ENCODE peak calls at places on chromosomes 5 and 9, in nine cellular contexts. D is CD8-positive, alpha-beta memory T cell; Z is stimulated activated CD8-positive, alpha-beta memory T cell treated with anti-CD3 and anti-CD28 coated beads, Interleukin-7, amount 100 ng/mL, for 1 hour; Y is ovary; L is IMR-90; H is astrocyte of the spinal cord; C is PC-3; R is stromal cell of bone marrow; A is fibroblast of mammary gland. O is an unnamed sample.

GRCh38 chr5:2996248-2996647 is 244.8 kb upstream of the IRX2 start:
- DNase-seq in D (no peak), Z (no peak), Y (no peak), L (no peak), H (no peak), C (no peak), R (no peak), A (no peak), O (no peak)

GRCh38 chr5:51960617-51961115 is 577.4 kb downstream of the ISL1 start:
- DNase-seq in D (no peak), Z (no peak), Y (no peak), L (no peak), H (no peak), C (peak; percentile 60), R (no peak), A (peak; percentile 4), O (no peak)

GRCh38 chr5:95858023-95858461 is 35.5 kb upstream of the GLRX start:
- DNase-seq in D (no peak), Z (no peak), Y (peak; percentile 53), L (peak; percentile 93), H (peak; percentile 88), C (no peak), R (peak; percentile 66), A (peak; percentile 97), O (no peak)

GRCh38 chr9:137760426-137760825 is 117.2 kb upstream of the CACNA1B start:
- DNase-seq in D (no peak), Z (no peak), Y (peak; percentile 65), L (peak; percentile 13), H (peak; percentile 51), C (no peak), R (peak; percentile 44), A (peak; percentile 88), O (peak; percentile 14)

GRCh38 chr9:127729522-127730256 is 5.4 kb downstream of the TOR2A start:
- DNase-seq in D (no peak), Z (no peak), Y (no peak), L (no peak), H (no peak), C (no peak), R (no peak), A (no peak), O (no peak)

GRCh38 chr5:72234265-72234700 is 85.8 kb downstream of the MRPS27 start:
- DNase-seq in D (no peak), Z (peak; percentile 10), Y (no peak), L (peak; percentile 73), H (peak; percentile 77), C (peak; percentile 48), R (peak; percentile 57), A (peak; percentile 67), O (no peak)

GRCh38 chr5:150582281-150582791 is 58.1 kb upstream of the SYNPO start:
- DNase-seq in D (no peak), Z (no peak), Y (peak; percentile 92), L (peak; percentile 69), H (peak; percentile 64), C (no peak), R (no peak), A (peak; percentile 41), O (no peak)

GRCh38 chr9:134049772-134050588 is 17.8 kb downstream of the BRD3 start:
- DNase-seq in D (no peak), Z (no peak), Y (no peak), L (no peak), H (no peak), C (no peak), R (no peak), A (no peak), O (no peak)

GRCh38 chr5:174849426-174849825 is 125.0 kb downstream of the MSX2 start:
- DNase-seq in D (no peak), Z (no peak), Y (no peak), L (no peak), H (no peak), C (no peak), R (no peak), A (no peak), O (no peak)

GRCh38 chr5:92222449-92222848 is 839.3 kb upstream of the ARRDC3 start:
- DNase-seq in D (no peak), Z (no peak), Y (no peak), L (peak; percentile 1), H (peak; percentile 6), C (peak; percentile 30), R (no peak), A (peak; percentile 11), O (no peak)

GRCh38 chr9:135857371-135857786 is 50.0 kb downstream of the CAMSAP1 start:
- DNase-seq in D (no peak), Z (no peak), Y (no peak), L (peak; percentile 72), H (peak; percentile 51), C (peak; percentile 75), R (peak; percentile 6), A (peak; percentile 28), O (no peak)

GRCh38 chr5:81908771-81909170 is 63.1 kb upstream of the ATG10 start:
- DNase-seq in D (no peak), Z (no peak), Y (no peak), L (no peak), H (no peak), C (no peak), R (no peak), A (no peak), O (no peak)

GRCh38 chr9:37029776-37030590 is 4.1 kb downstream of the PAX5 start:
- DNase-seq in D (no peak), Z (no peak), Y (no peak), L (no peak), H (no peak), C (no peak), R (no peak), A (no peak), O (no peak)

GRCh38 chr5:69083412-69083811 is 10.4 kb upstream of the SLC30A5 start:
- DNase-seq in D (no peak), Z (no peak), Y (no peak), L (no peak), H (no peak), C (peak; percentile 60), R (no peak), A (no peak), O (no peak)

GRCh38 chr5:88660947-88661869 is 221.8 kb downstream of the MEF2C start:
- DNase-seq in D (no peak), Z (no peak), Y (peak; percentile 63), L (peak; percentile 77), H (peak; percentile 97), C (peak; percentile 96), R (peak; percentile 54), A (peak; percentile 61), O (peak; percentile 32)

GRCh38 chr5:100838048-100838473 is 65.0 kb downstream of the ST8SIA4 start:
- DNase-seq in D (no peak), Z (no peak), Y (no peak), L (no peak), H (no peak), C (peak; percentile 28), R (no peak), A (no peak), O (no peak)

GRCh38 chr5:149268928-149269557 is 2.6 kb upstream of the AFAP1L1 start:
- DNase-seq in D (peak; percentile 58), Z (no peak), Y (no peak), L (peak; percentile 61), H (peak; percentile 35), C (peak; percentile 96), R (peak; percentile 38), A (peak; percentile 75), O (no peak)

GRCh38 chr5:116451905-116452450 is 122.6 kb downstream of the SEMA6A start:
- DNase-seq in D (no peak), Z (no peak), Y (no peak), L (no peak), H (no peak), C (no peak), R (no peak), A (no peak), O (no peak)

GRCh38 chr5:83563631-83564030 is 92.1 kb downstream of the VCAN start:
- DNase-seq in D (no peak), Z (no peak), Y (no peak), L (no peak), H (no peak), C (peak; percentile 83), R (no peak), A (no peak), O (no peak)

GRCh38 chr9:95815961-95816360 is 59.5 kb upstream of the ERCC6L2 start:
- DNase-seq in D (no peak), Z (no peak), Y (no peak), L (no peak), H (no peak), C (no peak), R (no peak), A (no peak), O (no peak)

GRCh38 chr5:72187388-72188070 is 80.3 kb downstream of the MAP1B start:
- DNase-seq in D (no peak), Z (no peak), Y (no peak), L (no peak), H (no peak), C (no peak), R (no peak), A (peak; percentile 67), O (no peak)

GRCh38 chr9:100595391-100596199 is 17.7 kb downstream of the CAVIN4 start:
- DNase-seq in D (peak; percentile 31), Z (no peak), Y (peak; percentile 20), L (peak; percentile 70), H (peak; percentile 71), C (peak; percentile 82), R (peak; percentile 50), A (peak; percentile 72), O (no peak)

GRCh38 chr9:115978739-115979138 is 174.9 kb upstream of the PAPPA start:
- DNase-seq in D (no peak), Z (no peak), Y (no peak), L (no peak), H (no peak), C (peak; percentile 35), R (no peak), A (peak; percentile 29), O (peak; percentile 34)

O was measured in AG09319.